ENCODE peak calls at places on chromosomes 2 and 18, in ten cellular contexts. I is SK-N-SH, P is fibroblast of lung, T is coronary artery, J is lower lobe of right lung, N is BE2C, Y is A549, B is GM12865, R is lower leg skin, U is MM.1S. Q is an unnamed sample.

GRCh38 chr2:139876321-139876720 is 1096.1 kb upstream of the NXPH2 start:
- DNase-seq in B (no peak), T (no peak), I (no peak), J (no peak), P (no peak), N (no peak), Y (no peak), R (no peak), U (no peak), Q (no peak)

GRCh38 chr2:219574509-219575311 is 2.6 kb downstream of the INHA start:
- DNase-seq in T (no peak), R (no peak), U (no peak), B (no peak), J (no peak), Y (no peak), I (no peak), N (no peak), P (no peak), Q (no peak)

GRCh38 chr18:3261393-3262233 is at the start of gene MYL12B:
- DNase-seq in T (peak; percentile 90), Y (peak; percentile 82), U (peak; percentile 80), I (peak; percentile 89), J (peak; percentile 92), R (peak; percentile 71), N (peak; percentile 63), B (peak; percentile 91), P (peak; percentile 83), Q (no peak)

GRCh38 chr2:11938196-11938595 is 191.8 kb downstream of the LPIN1 start:
- DNase-seq in N (no peak), B (no peak), J (no peak), Y (peak; percentile 19), I (no peak), R (peak; percentile 51), P (no peak), U (no peak), T (no peak), Q (no peak)

GRCh38 chr2:190615555-190616200 is 33.2 kb upstream of the NAB1 start:
- DNase-seq in U (no peak), T (no peak), I (no peak), P (no peak), B (no peak), R (no peak), N (no peak), J (no peak), Y (no peak), Q (no peak)

GRCh38 chr2:203579131-203579643 is 44.1 kb upstream of the RAPH1 start:
- DNase-seq in U (peak; percentile 93), P (peak; percentile 80), B (peak; percentile 88), J (peak; percentile 51), R (peak; percentile 72), Y (peak; percentile 56), N (no peak), I (no peak), T (no peak), Q (peak; percentile 65)

GRCh38 chr2:100818606-100819364 is 1.2 kb upstream of the NPAS2 start:
- DNase-seq in N (no peak), R (peak; percentile 38), U (no peak), Y (peak; percentile 72), B (no peak), T (peak; percentile 86), J (peak; percentile 71), I (peak; percentile 66), P (peak; percentile 69), Q (no peak)

GRCh38 chr18:77133920-77134496 is 1.4 kb upstream of the MBP start:
- DNase-seq in T (peak; percentile 74), U (no peak), R (peak; percentile 75), I (peak; percentile 43), B (peak; percentile 35), Y (no peak), J (peak; percentile 77), P (no peak), N (peak; percentile 42), Q (no peak)

GRCh38 chr2:146820672-146821071 is 1024.2 kb upstream of the ACVR2A start:
- DNase-seq in T (no peak), Y (no peak), B (no peak), P (peak; percentile 67), U (no peak), I (no peak), R (no peak), N (no peak), J (no peak), Q (no peak)

GRCh38 chr2:230865324-230865765 is 603 bp downstream of the ITM2C start:
- DNase-seq in U (peak; percentile 36), B (no peak), N (no peak), R (no peak), T (no peak), Y (no peak), I (peak; percentile 70), J (no peak), P (no peak), Q (no peak)

GRCh38 chr2:117056376-117056748 is 758.1 kb upstream of the DDX18 start:
- DNase-seq in U (no peak), R (no peak), N (no peak), B (no peak), T (no peak), P (no peak), Y (no peak), J (no peak), I (no peak), Q (no peak)

GRCh38 chr2:117057021-117057420 is 757.5 kb upstream of the DDX18 start:
- DNase-seq in Y (no peak), U (no peak), N (no peak), J (no peak), R (no peak), P (no peak), T (no peak), B (no peak), I (no peak), Q (no peak)

GRCh38 chr2:117055499-117056375 is 758.8 kb upstream of the DDX18 start:
- DNase-seq in J (peak; percentile 36), T (no peak), N (no peak), R (no peak), P (no peak), I (no peak), Y (no peak), U (no peak), B (no peak), Q (no peak)

DNA sequence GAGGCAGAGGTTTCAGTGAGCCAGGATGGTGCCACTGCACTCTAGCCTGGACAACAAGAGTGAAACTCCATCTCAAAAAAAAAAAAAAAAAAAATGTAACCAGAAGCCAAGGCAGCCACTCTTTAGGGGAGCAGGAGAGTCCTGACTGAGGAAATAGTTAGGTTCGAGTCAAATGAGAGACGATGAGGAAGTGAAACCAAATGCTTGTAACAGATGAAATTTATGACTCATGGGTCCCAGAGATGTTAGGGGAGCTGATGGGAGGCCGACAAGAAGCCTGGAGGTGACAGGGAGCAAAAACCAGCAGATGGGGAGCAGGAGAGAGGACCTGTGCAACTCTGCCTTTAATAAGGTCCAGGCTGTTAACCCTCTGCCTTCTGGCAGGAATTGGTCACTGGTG is 756.1 kb upstream of the DDX18 start:
- DNase-seq in P (no peak), B (peak; percentile 1), Y (no peak), N (no peak), R (no peak), I (no peak), T (no peak), U (peak; percentile 71), J (no peak), Q (no peak)
- TF ChIP-seq CTCF in P (no peak), B (no peak), Y (no peak), N (no peak), R (no peak), I (no peak), T (no peak), U (no peak), J (no peak), Q (no peak)

DNA sequence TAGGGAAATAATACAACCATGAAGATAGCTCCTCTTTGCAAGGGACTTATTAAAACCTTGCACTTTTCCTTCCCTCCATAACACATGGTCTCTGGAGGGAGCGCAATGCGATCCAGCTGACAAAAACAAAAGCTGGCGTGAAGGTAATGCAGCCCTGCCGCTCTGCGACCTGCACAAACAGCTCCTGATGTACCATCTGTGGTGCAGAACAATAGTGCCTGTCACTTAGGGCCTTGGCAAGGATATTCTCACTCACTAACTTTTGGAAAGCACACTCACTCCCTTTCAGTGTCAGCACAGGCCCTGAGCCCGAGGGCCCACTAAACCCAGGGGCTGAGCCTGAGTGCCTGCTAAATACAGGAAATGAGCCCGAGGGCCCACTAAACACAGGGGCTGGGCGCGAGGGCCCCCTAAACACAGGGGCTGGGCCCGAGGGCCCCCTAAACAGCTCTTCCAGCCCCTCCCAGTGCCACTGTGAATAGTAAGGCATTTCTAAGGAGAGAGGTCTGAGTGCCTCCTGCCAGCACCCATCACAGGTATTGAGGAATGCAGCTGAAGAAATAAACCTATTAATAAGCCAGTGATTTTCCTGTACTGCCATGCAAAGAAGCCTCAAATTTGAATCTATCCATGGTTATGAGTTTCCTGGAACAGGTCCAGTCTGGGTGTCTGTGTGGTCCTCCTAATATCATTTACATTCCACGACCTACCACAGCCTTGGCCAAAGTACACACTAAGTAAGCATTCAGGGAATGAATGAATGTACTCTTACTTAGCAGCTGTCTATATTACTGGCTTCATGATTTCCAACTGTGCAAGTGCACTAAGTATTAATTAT is 9.3 kb downstream of the L3MBTL4 start:
- DNase-seq in B (no peak), P (peak; percentile 23), I (no peak), U (no peak), Y (no peak), R (no peak), T (no peak), J (no peak), N (no peak), Q (no peak)
- H3K4me3 ChIP-seq in B (no peak overlapping the region), P (no peak overlapping the region), I (no peak overlapping the region), U (no peak overlapping the region), Y (no peak overlapping the region), R (no peak overlapping the region), T (no peak overlapping the region), J (no peak overlapping the region), N (no peak overlapping the region), Q (no peak overlapping the region)

GRCh38 chr18:48206887-48207286 is 202.3 kb downstream of the ZBTB7C start:
- DNase-seq in J (no peak), Y (no peak), R (no peak), N (no peak), P (no peak), I (no peak), B (no peak), U (no peak), T (no peak), Q (no peak)
- TF ChIP-seq CTCF in J (no peak), Y (no peak), R (no peak), N (no peak), P (no peak), I (no peak), B (no peak), U (no peak), T (no peak), Q (no peak)

GRCh38 chr2:9228781-9229469 is 22.3 kb downstream of the ASAP2 start:
- DNase-seq in Y (no peak), R (no peak), N (no peak), U (no peak), T (no peak), P (no peak), B (no peak), J (no peak), I (no peak), Q (no peak)
- H3K4me3 ChIP-seq in Y (no peak overlapping the region), R (no peak overlapping the region), N (no peak overlapping the region), U (no peak overlapping the region), T (no peak overlapping the region), P (no peak overlapping the region), B (no peak overlapping the region), J (no peak overlapping the region), I (no peak overlapping the region), Q (no peak overlapping the region)

Q was measured in epithelial cell of proximal tubule.